ENCODE peak calls at places on chromosomes 11 and 22, in eight cellular contexts. One of them, this sample, is unnamed.

GRCh38 chr11:69238562-69239319 is 55.2 kb upstream of the MYEOV start:
- DNase-seq in CD4-positive, alpha-beta memory T cell: no peak
- DNase-seq in CD8-positive, alpha-beta memory T cell: no peak
- DNase-seq in thoracic aorta: no peak
- DNase-seq in transverse colon: no peak
- DNase-seq in left lung: no peak
- DNase-seq in mammary epithelial cell: no peak
- DNase-seq in tibial artery: no peak
- DNase-seq in this sample: no peak

GRCh38 chr11:36818410-36818809 is 220.4 kb upstream of the RAG2 start:
- DNase-seq in CD4-positive, alpha-beta memory T cell: no peak
- DNase-seq in CD8-positive, alpha-beta memory T cell: no peak
- DNase-seq in thoracic aorta: no peak
- DNase-seq in transverse colon: peak; percentile 8
- DNase-seq in left lung: no peak
- DNase-seq in mammary epithelial cell: no peak
- DNase-seq in tibial artery: no peak
- DNase-seq in this sample: no peak

GRCh38 chr22:36184433-36185035 is 17.1 kb downstream of the APOL4 start:
- DNase-seq in CD4-positive, alpha-beta memory T cell: no peak
- DNase-seq in CD8-positive, alpha-beta memory T cell: no peak
- DNase-seq in thoracic aorta: no peak
- DNase-seq in transverse colon: no peak
- DNase-seq in left lung: no peak
- DNase-seq in mammary epithelial cell: no peak
- DNase-seq in tibial artery: no peak
- DNase-seq in this sample: no peak

GRCh38 chr11:132620423-132620822 is 911.9 kb downstream of the OPCML start:
- DNase-seq in CD4-positive, alpha-beta memory T cell: no peak
- DNase-seq in CD8-positive, alpha-beta memory T cell: no peak
- DNase-seq in thoracic aorta: no peak
- DNase-seq in transverse colon: no peak
- DNase-seq in left lung: no peak
- DNase-seq in mammary epithelial cell: no peak
- DNase-seq in tibial artery: no peak
- DNase-seq in this sample: no peak

GRCh38 chr22:30892286-30892685 is 76.3 kb downstream of the MORC2 start:
- DNase-seq in CD4-positive, alpha-beta memory T cell: no peak
- DNase-seq in CD8-positive, alpha-beta memory T cell: no peak
- DNase-seq in thoracic aorta: no peak
- DNase-seq in transverse colon: no peak
- DNase-seq in left lung: no peak
- DNase-seq in mammary epithelial cell: no peak
- DNase-seq in tibial artery: peak; percentile 52
- DNase-seq in this sample: no peak

GRCh38 chr11:92384316-92384715 is 159.7 kb downstream of the FAT3 start:
- DNase-seq in CD4-positive, alpha-beta memory T cell: no peak
- DNase-seq in CD8-positive, alpha-beta memory T cell: no peak
- DNase-seq in thoracic aorta: no peak
- DNase-seq in transverse colon: no peak
- DNase-seq in left lung: no peak
- DNase-seq in mammary epithelial cell: peak; percentile 4
- DNase-seq in tibial artery: no peak
- DNase-seq in this sample: no peak

GRCh38 chr11:127063191-127063590 is 62.6 kb upstream of the KIRREL3 start:
- DNase-seq in CD4-positive, alpha-beta memory T cell: no peak
- DNase-seq in CD8-positive, alpha-beta memory T cell: no peak
- DNase-seq in thoracic aorta: no peak
- DNase-seq in transverse colon: no peak
- DNase-seq in left lung: no peak
- DNase-seq in mammary epithelial cell: no peak
- DNase-seq in tibial artery: no peak
- DNase-seq in this sample: no peak

GRCh38 chr11:131885371-131885770 is 515.0 kb downstream of the NTM start:
- DNase-seq in CD4-positive, alpha-beta memory T cell: no peak
- DNase-seq in CD8-positive, alpha-beta memory T cell: no peak
- DNase-seq in thoracic aorta: no peak
- DNase-seq in transverse colon: no peak
- DNase-seq in left lung: no peak
- DNase-seq in mammary epithelial cell: no peak
- DNase-seq in tibial artery: no peak
- DNase-seq in this sample: no peak

GRCh38 chr11:1271927-1272326 is 37.5 kb downstream of the TOLLIP start:
- DNase-seq in CD4-positive, alpha-beta memory T cell: no peak
- DNase-seq in CD8-positive, alpha-beta memory T cell: no peak
- DNase-seq in thoracic aorta: no peak
- DNase-seq in transverse colon: no peak
- DNase-seq in left lung: peak; percentile 72
- DNase-seq in mammary epithelial cell: no peak
- DNase-seq in tibial artery: no peak
- DNase-seq in this sample: no peak

GRCh38 chr11:134079317-134079716 is 10.4 kb downstream of the JAM3 start:
- DNase-seq in CD4-positive, alpha-beta memory T cell: no peak
- DNase-seq in CD8-positive, alpha-beta memory T cell: no peak
- DNase-seq in thoracic aorta: no peak
- DNase-seq in transverse colon: no peak
- DNase-seq in left lung: no peak
- DNase-seq in mammary epithelial cell: no peak
- DNase-seq in tibial artery: no peak
- DNase-seq in this sample: no peak

GRCh38 chr11:111162306-111162705 is 83.2 kb upstream of the POU2AF2 start:
- DNase-seq in CD4-positive, alpha-beta memory T cell: no peak
- DNase-seq in CD8-positive, alpha-beta memory T cell: no peak
- DNase-seq in thoracic aorta: no peak
- DNase-seq in transverse colon: no peak
- DNase-seq in left lung: no peak
- DNase-seq in mammary epithelial cell: peak; percentile 24
- DNase-seq in tibial artery: no peak
- DNase-seq in this sample: no peak

GRCh38 chr11:45930951-45931563 is 8.6 kb downstream of the LARGE2 start:
- DNase-seq in CD4-positive, alpha-beta memory T cell: no peak
- DNase-seq in CD8-positive, alpha-beta memory T cell: no peak
- DNase-seq in thoracic aorta: no peak
- DNase-seq in transverse colon: no peak
- DNase-seq in left lung: no peak
- DNase-seq in mammary epithelial cell: peak; percentile 97
- DNase-seq in tibial artery: no peak
- DNase-seq in this sample: no peak

GRCh38 chr11:83836883-83837654 is 550.9 kb upstream of the CCDC90B start:
- DNase-seq in CD4-positive, alpha-beta memory T cell: no peak
- DNase-seq in CD8-positive, alpha-beta memory T cell: no peak
- DNase-seq in thoracic aorta: no peak
- DNase-seq in transverse colon: peak; percentile 13
- DNase-seq in left lung: no peak
- DNase-seq in mammary epithelial cell: peak; percentile 33
- DNase-seq in tibial artery: no peak
- DNase-seq in this sample: peak; percentile 43

GRCh38 chr11:101429708-101430107 is 154.1 kb downstream of the TRPC6 start:
- DNase-seq in CD4-positive, alpha-beta memory T cell: no peak
- DNase-seq in CD8-positive, alpha-beta memory T cell: no peak
- DNase-seq in thoracic aorta: no peak
- DNase-seq in transverse colon: no peak
- DNase-seq in left lung: no peak
- DNase-seq in mammary epithelial cell: no peak
- DNase-seq in tibial artery: no peak
- DNase-seq in this sample: no peak

GRCh38 chr11:104005234-104005855 is 31.1 kb upstream of the DDI1 start:
- DNase-seq in CD4-positive, alpha-beta memory T cell: no peak
- DNase-seq in CD8-positive, alpha-beta memory T cell: no peak
- DNase-seq in thoracic aorta: no peak
- DNase-seq in transverse colon: no peak
- DNase-seq in left lung: no peak
- DNase-seq in mammary epithelial cell: peak; percentile 26
- DNase-seq in tibial artery: no peak
- DNase-seq in this sample: no peak

GRCh38 chr11:82867495-82868082 is 32.6 kb downstream of the PRCP start:
- DNase-seq in CD4-positive, alpha-beta memory T cell: peak; percentile 69
- DNase-seq in CD8-positive, alpha-beta memory T cell: peak; percentile 64
- DNase-seq in thoracic aorta: peak; percentile 72
- DNase-seq in transverse colon: peak; percentile 75
- DNase-seq in left lung: no peak
- DNase-seq in mammary epithelial cell: peak; percentile 44
- DNase-seq in tibial artery: peak; percentile 73
- DNase-seq in this sample: peak; percentile 87

GRCh38 chr11:58905716-58906547 is 33.4 kb upstream of the GLYATL1 start:
- DNase-seq in CD4-positive, alpha-beta memory T cell: no peak
- DNase-seq in CD8-positive, alpha-beta memory T cell: no peak
- DNase-seq in thoracic aorta: no peak
- DNase-seq in transverse colon: peak; percentile 50
- DNase-seq in left lung: peak; percentile 43
- DNase-seq in mammary epithelial cell: peak; percentile 93
- DNase-seq in tibial artery: peak; percentile 64
- DNase-seq in this sample: no peak

GRCh38 chr11:72754544-72755155 is 2.4 kb upstream of the ARAP1 start:
- DNase-seq in CD4-positive, alpha-beta memory T cell: no peak
- DNase-seq in CD8-positive, alpha-beta memory T cell: no peak
- DNase-seq in thoracic aorta: no peak
- DNase-seq in transverse colon: no peak
- DNase-seq in left lung: peak; percentile 76
- DNase-seq in mammary epithelial cell: no peak
- DNase-seq in tibial artery: no peak
- DNase-seq in this sample: no peak

GRCh38 chr11:1113405-1114201 is 38.9 kb downstream of the MUC2 start:
- DNase-seq in CD4-positive, alpha-beta memory T cell: no peak
- DNase-seq in CD8-positive, alpha-beta memory T cell: no peak
- DNase-seq in thoracic aorta: no peak
- DNase-seq in transverse colon: no peak
- DNase-seq in left lung: peak; percentile 67
- DNase-seq in mammary epithelial cell: no peak
- DNase-seq in tibial artery: peak; percentile 63
- DNase-seq in this sample: no peak

GRCh38 chr11:88206746-88207145 is 31.5 kb upstream of the RAB38 start:
- DNase-seq in CD4-positive, alpha-beta memory T cell: no peak
- DNase-seq in CD8-positive, alpha-beta memory T cell: no peak
- DNase-seq in thoracic aorta: no peak
- DNase-seq in transverse colon: no peak
- DNase-seq in left lung: no peak
- DNase-seq in mammary epithelial cell: peak; percentile 67
- DNase-seq in tibial artery: no peak
- DNase-seq in this sample: no peak

GRCh38 chr11:118202599-118203422 is 22.0 kb downstream of the JAML start:
- DNase-seq in CD4-positive, alpha-beta memory T cell: peak; percentile 73
- DNase-seq in CD8-positive, alpha-beta memory T cell: peak; percentile 48
- DNase-seq in thoracic aorta: no peak
- DNase-seq in transverse colon: peak; percentile 88
- DNase-seq in left lung: no peak
- DNase-seq in mammary epithelial cell: no peak
- DNase-seq in tibial artery: no peak
- DNase-seq in this sample: no peak

GRCh38 chr11:106524446-106524845 is 447.0 kb downstream of the AASDHPPT start:
- DNase-seq in CD4-positive, alpha-beta memory T cell: no peak
- DNase-seq in CD8-positive, alpha-beta memory T cell: no peak
- DNase-seq in thoracic aorta: no peak
- DNase-seq in transverse colon: no peak
- DNase-seq in left lung: no peak
- DNase-seq in mammary epithelial cell: no peak
- DNase-seq in tibial artery: no peak
- DNase-seq in this sample: no peak

GRCh38 chr22:32622004-32622761 is 147.6 kb downstream of the FBXO7 start:
- DNase-seq in CD4-positive, alpha-beta memory T cell: no peak
- DNase-seq in CD8-positive, alpha-beta memory T cell: no peak
- DNase-seq in thoracic aorta: no peak
- DNase-seq in transverse colon: peak; percentile 44
- DNase-seq in left lung: no peak
- DNase-seq in mammary epithelial cell: no peak
- DNase-seq in tibial artery: peak; percentile 78
- DNase-seq in this sample: no peak

DNA sequence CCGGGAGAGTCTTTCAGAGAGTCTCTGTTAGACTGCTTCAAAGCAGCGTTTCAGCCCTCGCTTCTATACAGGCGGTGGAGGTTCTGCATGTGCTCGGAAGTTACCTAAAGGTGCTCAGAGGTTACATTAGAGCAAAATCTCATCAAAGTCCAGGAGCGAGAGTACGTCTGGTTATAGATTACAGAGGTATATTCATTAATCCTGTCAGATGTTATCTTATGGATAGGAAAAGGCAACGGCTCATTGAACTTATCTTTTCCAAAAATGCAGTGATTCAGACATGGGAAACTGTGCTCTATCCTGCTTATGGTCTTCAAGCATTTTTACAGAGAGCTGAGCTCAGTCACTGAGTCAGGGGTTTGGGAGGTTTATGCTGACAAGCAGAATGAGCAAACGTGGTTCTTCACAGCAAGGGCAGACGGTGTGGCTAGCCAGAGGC is 9.1 kb upstream of the ZBED5 start:
- DNase-seq in CD4-positive, alpha-beta memory T cell: no peak
- DNase-seq in CD8-positive, alpha-beta memory T cell: no peak
- DNase-seq in thoracic aorta: no peak
- DNase-seq in transverse colon: no peak
- DNase-seq in left lung: no peak
- DNase-seq in mammary epithelial cell: no peak
- DNase-seq in tibial artery: no peak
- DNase-seq in this sample: no peak
- H3K4me3 ChIP-seq in CD4-positive, alpha-beta memory T cell: no peak overlapping the region
- H3K4me3 ChIP-seq in CD8-positive, alpha-beta memory T cell: no peak overlapping the region
- H3K4me3 ChIP-seq in thoracic aorta: peak overlapping the region; percentile 37
- H3K4me3 ChIP-seq in transverse colon: no peak overlapping the region
- H3K4me3 ChIP-seq in left lung: no peak overlapping the region
- H3K4me3 ChIP-seq in mammary epithelial cell: no peak overlapping the region
- H3K4me3 ChIP-seq in tibial artery: no peak overlapping the region
- H3K4me3 ChIP-seq in this sample: no peak overlapping the region

GRCh38 chr22:50715776-50716175 is 22.2 kb upstream of the ACR start:
- DNase-seq in CD4-positive, alpha-beta memory T cell: no peak
- DNase-seq in CD8-positive, alpha-beta memory T cell: no peak
- DNase-seq in thoracic aorta: no peak
- DNase-seq in transverse colon: no peak
- DNase-seq in left lung: peak; percentile 68
- DNase-seq in mammary epithelial cell: no peak
- DNase-seq in tibial artery: no peak
- DNase-seq in this sample: no peak
- H3K27me3 ChIP-seq in CD4-positive, alpha-beta memory T cell: no peaks in the 10 kb centered on the region
- H3K27me3 ChIP-seq in CD8-positive, alpha-beta memory T cell: no peaks in the 10 kb centered on the region
- H3K27me3 ChIP-seq in thoracic aorta: no peaks in the 10 kb centered on the region
- H3K27me3 ChIP-seq in transverse colon: peaks cover 20% of the 10 kb centered on the region
- H3K27me3 ChIP-seq in left lung: peaks cover 18% of the 10 kb centered on the region
- H3K27me3 ChIP-seq in mammary epithelial cell: no peaks in the 10 kb centered on the region
- H3K27me3 ChIP-seq in tibial artery: no peaks in the 10 kb centered on the region
- H3K27me3 ChIP-seq in this sample: no peaks in the 10 kb centered on the region

DNA sequence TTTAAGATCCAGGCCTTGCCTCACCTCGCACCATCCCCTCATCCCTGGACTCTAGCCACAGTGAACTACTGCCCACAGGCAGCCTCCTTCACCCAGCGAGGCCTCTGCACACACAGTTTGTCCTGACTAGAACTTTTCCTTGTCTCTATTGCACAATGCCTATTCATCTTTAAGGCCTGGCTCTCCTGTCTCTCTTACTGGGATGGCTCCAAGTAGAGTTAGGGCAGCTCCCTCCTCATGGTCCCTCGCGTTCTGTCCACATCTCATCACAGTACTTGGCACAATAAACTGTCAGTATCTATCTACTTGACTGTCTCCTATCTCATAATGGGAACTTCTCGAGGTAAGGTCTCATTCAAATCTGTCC is 22.4 kb upstream of the UCP3 start:
- DNase-seq in CD4-positive, alpha-beta memory T cell: no peak
- DNase-seq in CD8-positive, alpha-beta memory T cell: no peak
- DNase-seq in thoracic aorta: no peak
- DNase-seq in transverse colon: no peak
- DNase-seq in left lung: no peak
- DNase-seq in mammary epithelial cell: no peak
- DNase-seq in tibial artery: no peak
- DNase-seq in this sample: no peak
- H3K36me3 ChIP-seq in CD4-positive, alpha-beta memory T cell: peaks cover 6% of the 10 kb centered on the region
- H3K36me3 ChIP-seq in CD8-positive, alpha-beta memory T cell: peaks cover 7% of the 10 kb centered on the region
- H3K36me3 ChIP-seq in thoracic aorta: peaks cover 16% of the 10 kb centered on the region
- H3K36me3 ChIP-seq in transverse colon: no peaks in the 10 kb centered on the region
- H3K36me3 ChIP-seq in left lung: no peaks in the 10 kb centered on the region
- H3K36me3 ChIP-seq in mammary epithelial cell: peaks cover 6% of the 10 kb centered on the region
- H3K36me3 ChIP-seq in tibial artery: peaks cover 61% of the 10 kb centered on the region
- H3K36me3 ChIP-seq in this sample: peaks cover 11% of the 10 kb centered on the region

GRCh38 chr11:112734207-112734606 is 227.0 kb upstream of the NCAM1 start:
- DNase-seq in CD4-positive, alpha-beta memory T cell: no peak
- DNase-seq in CD8-positive, alpha-beta memory T cell: no peak
- DNase-seq in thoracic aorta: no peak
- DNase-seq in transverse colon: no peak
- DNase-seq in left lung: no peak
- DNase-seq in mammary epithelial cell: peak; percentile 48
- DNase-seq in tibial artery: no peak
- DNase-seq in this sample: peak; percentile 15
- H3K4me3 ChIP-seq in CD4-positive, alpha-beta memory T cell: no peak overlapping the region
- H3K4me3 ChIP-seq in CD8-positive, alpha-beta memory T cell: no peak overlapping the region
- H3K4me3 ChIP-seq in thoracic aorta: no peak overlapping the region
- H3K4me3 ChIP-seq in transverse colon: no peak overlapping the region
- H3K4me3 ChIP-seq in left lung: no peak overlapping the region
- H3K4me3 ChIP-seq in mammary epithelial cell: no peak overlapping the region
- H3K4me3 ChIP-seq in tibial artery: no peak overlapping the region
- H3K4me3 ChIP-seq in this sample: no peak overlapping the region